ENCODE peak calls at places on chromosomes 2 and 18, in seven cellular contexts. O is AG10803, V is HFFc6, T is mammary epithelial cell, H is lung, Q is fibroblast of lung, U is fibroblast of pulmonary artery. S is an unnamed sample.

GRCh38 chr18:75854174-75854573 is 426.7 kb upstream of the SMIM21 start:
- DNase-seq in O (no peak), U (no peak), Q (no peak), H (peak), V (no peak), T (no peak), S (peak)

GRCh38 chr2:47373747-47374146 is 29.2 kb upstream of the MSH2 start:
- DNase-seq in V (no peak), T (no peak), H (no peak), O (no peak), U (no peak), Q (no peak), S (no peak)

GRCh38 chr2:187718092-187718491 is 163.9 kb upstream of the TFPI start:
- DNase-seq in H (no peak), Q (no peak), V (no peak), O (no peak), U (no peak), T (no peak), S (no peak)

GRCh38 chr2:176192351-176192750 is 3.9 kb downstream of the HOXD1 start:
- DNase-seq in H (no peak), T (no peak), Q (no peak), V (no peak), U (no peak), O (no peak), S (no peak)

GRCh38 chr18:32769242-32770180 is 3.3 kb downstream of the KLHL14 start:
- DNase-seq in U (no peak), O (no peak), T (no peak), V (no peak), H (no peak), Q (no peak), S (no peak)

GRCh38 chr2:219624565-219624964 is 2.9 kb upstream of the SLC4A3 start:
- DNase-seq in T (no peak), U (no peak), O (no peak), Q (no peak), H (no peak), V (no peak), S (no peak)

GRCh38 chr2:59150430-59150829 is 909.3 kb upstream of the FANCL start:
- DNase-seq in O (no peak), H (no peak), T (no peak), U (no peak), V (no peak), Q (no peak), S (no peak)

GRCh38 chr2:119549236-119549635 is 5.0 kb downstream of the CFAP221 start:
- DNase-seq in Q (peak), O (peak), H (no peak), T (peak), U (peak), V (no peak), S (no peak)

GRCh38 chr2:240431663-240432424 is 3.6 kb upstream of the GPC1 start:
- DNase-seq in H (no peak), O (no peak), Q (no peak), V (no peak), U (no peak), T (no peak), S (peak)

GRCh38 chr2:193869564-193869963 is 1674.8 kb upstream of the TMEFF2 start:
- DNase-seq in Q (no peak), H (no peak), U (no peak), T (no peak), O (no peak), V (no peak), S (no peak)

GRCh38 chr2:59926706-59927105 is 626.7 kb downstream of the BCL11A start:
- DNase-seq in O (no peak), Q (no peak), T (no peak), V (no peak), H (no peak), U (no peak), S (no peak)

GRCh38 chr2:216188956-216189355 is 79.8 kb downstream of the XRCC5 start:
- DNase-seq in T (peak), U (no peak), Q (no peak), H (no peak), V (peak), O (peak), S (no peak)

GRCh38 chr2:189366349-189366748 is 74.9 kb upstream of the WDR75 start:
- DNase-seq in O (no peak), H (no peak), T (no peak), Q (no peak), V (no peak), U (no peak), S (no peak)

GRCh38 chr2:43790118-43790517 is 16.3 kb downstream of the DYNC2LI1 start:
- DNase-seq in U (peak), Q (peak), T (no peak), H (no peak), O (peak), V (no peak), S (no peak)

GRCh38 chr2:102050854-102051391 is 59.2 kb downstream of the IL1R2 start:
- DNase-seq in U (peak), T (no peak), Q (peak), O (peak), H (peak), V (peak), S (no peak)

GRCh38 chr2:128736689-128737545 is 418.2 kb upstream of the HS6ST1 start:
- DNase-seq in T (peak), U (peak), V (peak), Q (peak), H (peak), O (peak), S (peak)

GRCh38 chr2:58540680-58541079 is 299.6 kb upstream of the FANCL start:
- DNase-seq in H (no peak), V (no peak), T (no peak), U (no peak), O (no peak), Q (no peak), S (no peak)

GRCh38 chr2:231541605-231542509 is 11.6 kb upstream of the NMUR1 start:
- DNase-seq in U (peak), Q (no peak), T (no peak), O (no peak), V (no peak), H (no peak), S (no peak)
- TF ChIP-seq CTCF in U (peak), Q (peak), T (no peak), O (no peak), V (peak), H (no peak), S (peak)

GRCh38 chr2:64623232-64623879 is 30.4 kb downstream of the SERTAD2 start:
- DNase-seq in O (no peak), T (no peak), Q (no peak), H (no peak), V (no peak), U (no peak), S (no peak)

GRCh38 chr2:64620661-64621060 is 33.1 kb downstream of the SERTAD2 start:
- DNase-seq in T (no peak), Q (no peak), V (no peak), U (no peak), O (no peak), H (no peak), S (no peak)

GRCh38 chr2:64624108-64624610 is 29.6 kb downstream of the SERTAD2 start:
- DNase-seq in H (no peak), T (no peak), O (no peak), Q (no peak), U (no peak), V (no peak), S (peak)

GRCh38 chr2:64624862-64625261 is 28.9 kb downstream of the SERTAD2 start:
- DNase-seq in T (no peak), V (no peak), O (no peak), H (no peak), Q (no peak), U (no peak), S (peak)

DNA sequence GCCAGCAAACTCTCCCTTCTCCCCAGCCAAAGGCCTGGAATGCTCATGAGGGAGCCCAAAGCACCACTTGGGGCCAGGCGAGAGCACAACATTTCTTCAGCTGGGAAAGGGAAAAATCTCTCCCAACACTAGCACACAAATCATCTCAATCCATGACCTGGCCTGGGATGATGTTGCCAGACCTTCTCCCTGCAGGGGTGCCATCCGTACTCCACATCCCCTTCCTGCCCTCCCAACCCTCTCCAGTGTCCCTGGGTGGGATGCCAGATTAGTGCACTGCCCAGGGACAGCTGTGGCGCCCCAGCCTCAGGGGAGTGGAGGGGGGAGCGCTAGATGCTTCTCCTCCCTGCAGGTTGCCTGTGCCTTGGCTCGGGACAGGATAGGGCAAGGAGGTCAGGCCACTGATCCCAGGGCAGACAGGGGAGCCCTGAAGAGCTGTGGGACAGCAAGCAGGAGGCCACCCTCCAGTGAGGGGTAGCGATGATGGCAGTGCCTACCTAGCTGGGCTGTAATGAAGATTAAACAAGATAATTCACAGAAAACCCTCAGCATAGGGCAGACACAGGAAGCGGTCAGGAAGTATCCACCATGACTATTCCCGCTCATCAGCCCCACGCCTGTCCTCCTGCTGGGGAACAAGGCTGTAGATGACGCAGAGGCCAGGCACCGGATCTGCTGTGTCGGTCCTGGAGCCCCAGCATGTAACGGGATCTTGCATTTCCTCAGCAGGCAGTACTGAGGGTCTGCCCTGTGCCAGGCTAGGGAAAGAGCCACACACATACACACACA is 31.1 kb downstream of the SERTAD2 start:
- DNase-seq in H (no peak), V (no peak), U (no peak), T (no peak), O (no peak), Q (peak), S (no peak)
- TF ChIP-seq CTCF in H (no peak), V (no peak), U (peak), T (no peak), O (peak), Q (peak), S (peak)

DNA sequence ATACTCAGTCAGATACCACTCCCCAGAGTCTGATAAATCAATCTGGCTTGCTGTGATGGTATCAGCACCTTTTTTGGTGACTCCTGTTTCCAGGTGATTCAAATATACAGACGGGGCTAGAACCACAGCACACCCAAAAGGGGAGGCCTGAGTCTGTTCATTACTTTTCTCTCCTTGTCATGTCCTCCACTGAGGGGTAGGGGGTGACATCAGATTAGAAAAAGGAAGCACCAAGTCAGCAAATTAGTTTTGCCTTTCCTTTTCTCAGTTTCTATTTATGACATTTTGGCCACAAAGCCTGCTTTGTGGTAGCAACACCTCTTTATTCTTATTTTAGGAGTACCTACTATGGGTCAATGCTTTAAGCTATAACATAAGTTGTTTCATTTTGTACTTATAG is 127.4 kb downstream of the CCDC102B start:
- DNase-seq in H (no peak), T (peak), Q (peak), U (peak), O (peak), V (no peak), S (no peak)
- TF ChIP-seq CTCF in H (no peak), T (peak), Q (peak), U (peak), O (peak), V (no peak), S (peak)

GRCh38 chr2:235541016-235541415 is 47.2 kb downstream of the AGAP1 start:
- DNase-seq in T (peak), H (no peak), U (no peak), V (no peak), O (no peak), Q (no peak), S (no peak)

GRCh38 chr2:235541838-235542549 is 48.2 kb downstream of the AGAP1 start:
- DNase-seq in H (no peak), Q (no peak), T (no peak), O (no peak), U (no peak), V (no peak), S (no peak)

GRCh38 chr2:235543851-235544686 is 50.2 kb downstream of the AGAP1 start:
- DNase-seq in H (no peak), O (no peak), U (no peak), V (no peak), Q (no peak), T (no peak), S (no peak)

GRCh38 chr2:235543126-235543750 is 49.4 kb downstream of the AGAP1 start:
- DNase-seq in V (no peak), T (no peak), H (no peak), O (no peak), U (no peak), Q (no peak), S (no peak)

DNA sequence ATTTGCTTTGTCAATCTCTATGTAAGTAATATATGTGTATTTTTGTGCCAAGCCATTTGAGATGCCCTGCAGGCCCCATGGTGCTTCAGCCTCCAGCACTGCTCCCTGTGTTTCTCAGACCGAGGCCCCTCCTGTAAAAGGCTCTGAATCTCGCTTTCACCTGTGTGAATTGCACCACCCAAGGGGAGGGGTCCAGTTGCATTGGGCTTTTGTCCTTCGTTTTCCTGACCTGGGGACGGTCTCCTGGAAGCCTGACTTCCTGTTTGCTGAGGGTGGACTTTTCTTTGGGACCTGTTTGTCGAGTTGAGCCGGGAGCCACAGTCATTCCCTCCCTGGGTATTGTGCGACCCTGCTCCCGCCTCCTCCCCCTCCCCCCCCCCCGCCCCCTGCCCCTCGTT is 48.9 kb downstream of the AGAP1 start:
- DNase-seq in T (no peak), Q (no peak), O (no peak), U (no peak), H (no peak), V (no peak), S (no peak)
- TF ChIP-seq CTCF in T (no peak), Q (no peak), O (no peak), U (no peak), H (no peak), V (no peak), S (no peak)

DNA sequence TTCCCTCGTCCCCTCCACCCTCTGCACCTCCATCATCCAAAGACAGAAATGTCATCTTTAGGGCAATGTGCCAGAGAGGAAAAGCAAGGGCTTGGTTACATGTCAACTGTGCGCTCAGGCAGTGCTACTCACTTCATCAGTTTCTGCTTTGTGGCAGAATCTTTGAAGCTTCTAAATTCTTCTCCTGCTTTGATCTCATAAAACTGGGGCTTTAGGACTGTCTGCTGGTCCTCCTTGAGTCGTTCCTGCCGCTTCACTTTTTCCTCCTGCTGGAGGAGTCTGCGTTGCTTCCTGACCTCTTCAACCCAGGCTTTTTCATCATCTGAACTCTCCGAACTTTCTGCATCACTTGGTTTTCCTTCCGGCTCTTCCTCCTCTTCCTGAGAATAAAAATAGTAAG is 100.9 kb downstream of the NOL10 start:
- DNase-seq in O (no peak), H (no peak), T (no peak), V (no peak), Q (no peak), U (no peak), S (no peak)
- TF ChIP-seq CTCF in O (no peak), H (no peak), T (no peak), V (no peak), Q (no peak), U (no peak), S (no peak)

DNA sequence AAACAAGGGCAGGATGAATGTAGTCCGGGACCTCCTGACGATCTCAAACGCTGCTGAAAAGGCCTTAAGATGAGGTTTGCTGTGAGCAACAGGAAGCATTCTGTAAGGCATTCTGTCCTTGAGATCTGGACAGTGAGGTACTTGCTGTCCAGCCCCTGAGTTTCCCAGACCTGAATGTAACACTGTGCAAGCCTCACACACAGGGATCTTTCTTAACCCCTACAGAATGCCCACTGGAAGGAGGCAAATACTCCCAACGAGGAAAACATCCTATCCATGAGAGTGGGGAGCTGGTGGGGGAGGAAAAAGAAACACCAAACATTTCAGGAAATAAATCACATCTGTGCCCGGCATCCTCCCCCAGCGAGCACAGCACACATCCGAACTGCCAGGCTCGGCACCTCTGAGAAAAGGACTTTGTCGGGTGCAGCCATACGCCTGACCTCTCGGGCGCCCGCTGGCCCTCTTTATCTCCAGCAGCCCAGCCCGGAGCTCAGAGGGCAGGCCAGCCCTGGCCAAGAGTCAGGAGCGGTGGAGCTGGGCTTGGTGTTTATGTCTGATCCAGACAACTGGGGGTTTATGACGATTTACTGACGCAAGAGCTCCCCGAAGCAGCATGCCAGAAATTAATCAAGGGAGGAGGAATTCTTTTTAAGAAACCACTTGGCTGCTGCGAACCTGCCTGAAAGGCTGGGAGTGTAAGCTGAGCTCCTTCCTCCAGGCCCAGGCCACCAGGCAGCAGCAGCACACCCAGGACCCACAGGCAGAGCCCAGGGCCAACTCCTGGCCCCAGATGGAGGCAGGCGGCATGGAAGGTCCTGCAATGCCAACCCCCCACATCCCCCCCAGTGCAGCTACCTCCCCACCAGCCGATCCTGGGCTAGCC is 72.3 kb downstream of the HDAC4 start:
- DNase-seq in Q (peak), T (no peak), H (no peak), U (peak), O (peak), V (peak), S (peak)
- TF ChIP-seq CTCF in Q (peak), T (no peak), H (no peak), U (peak), O (peak), V (no peak), S (no peak)